ENCODE peak calls at places on chromosomes 5 and 9, in five cellular contexts. F is K562, G is A549, I is IMR-90, V is HepG2. N is an unnamed sample.

GRCh38 chr5:172862165-172862801 is 28.2 kb downstream of the ERGIC1 start:
- DNase-seq in F (no peak), G (no peak), I (peak), V (no peak), N (no peak)

GRCh38 chr5:150211156-150212030 is 21.5 kb downstream of the SLC6A7 start:
- DNase-seq in F (peak), G (no peak), I (no peak), V (no peak), N (no peak)

GRCh38 chr9:70133253-70134208 is 89.9 kb downstream of the MAMDC2 start:
- DNase-seq in F (no peak), G (no peak), I (no peak), V (no peak), N (no peak)

GRCh38 chr5:116605310-116606070 is 30.9 kb upstream of the SEMA6A start:
- DNase-seq in F (no peak), G (no peak), I (no peak), V (no peak), N (no peak)

GRCh38 chr5:107558951-107559350 is 111.8 kb downstream of the EFNA5 start:
- DNase-seq in F (no peak), G (no peak), I (no peak), V (no peak), N (no peak)

GRCh38 chr9:95005276-95006141 is 279.0 kb downstream of the AOPEP start:
- DNase-seq in F (no peak), G (peak), I (no peak), V (no peak), N (no peak)

GRCh38 chr5:101590384-101590783 is 687.3 kb upstream of the ST8SIA4 start:
- DNase-seq in F (no peak), G (no peak), I (no peak), V (no peak), N (no peak)

GRCh38 chr9:112049834-112050516 is 125.1 kb downstream of the SUSD1 start:
- DNase-seq in F (no peak), G (no peak), I (no peak), V (no peak), N (no peak)

GRCh38 chr5:963673-964531 is 44.7 kb upstream of the NKD2 start:
- DNase-seq in F (peak), G (no peak), I (peak), V (no peak), N (no peak)

GRCh38 chr5:137209232-137209810 is 289.8 kb downstream of the SPOCK1 start:
- DNase-seq in F (no peak), G (no peak), I (no peak), V (no peak), N (no peak)
- TF ChIP-seq SMC3 in F (no peak), G (no peak), I (no peak), V (no peak), N (no peak)

GRCh38 chr5:43017438-43017820 is 22.7 kb downstream of the ANXA2R start:
- DNase-seq in F (no peak), G (no peak), I (peak), V (peak), N (no peak)
- TF ChIP-seq CEBPB in F (no peak), G (no peak), I (no peak), V (no peak), N (no peak)

GRCh38 chr5:74116266-74116665 is 490.3 kb downstream of the ARHGEF28 start:
- DNase-seq in F (no peak), G (no peak), I (peak), V (no peak), N (no peak)
- TF ChIP-seq SMC3 in F (no peak), G (no peak), I (no peak), V (no peak), N (no peak)

DNA sequence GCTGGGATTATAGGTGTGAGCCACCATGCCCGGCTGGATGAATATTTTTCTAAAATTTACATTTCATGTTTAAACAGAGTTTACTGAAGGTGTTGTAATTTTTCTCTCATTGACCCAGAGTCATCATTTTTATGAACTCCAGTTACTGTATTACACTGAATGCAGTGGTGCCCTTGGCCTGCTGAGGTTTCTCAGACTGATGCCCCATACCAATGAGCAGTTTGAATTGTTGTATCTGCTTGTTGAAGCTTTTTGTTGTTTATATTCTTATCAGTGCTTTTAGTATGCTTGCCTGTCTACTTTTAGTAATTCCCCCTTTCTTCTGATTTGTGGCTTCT is 29.9 kb downstream of the NFX1 start:
- DNase-seq in F (no peak), G (no peak), I (no peak), V (no peak), N (no peak)
- TF ChIP-seq CEBPB in F (no peak), G (no peak), I (no peak), V (no peak), N (no peak)

DNA sequence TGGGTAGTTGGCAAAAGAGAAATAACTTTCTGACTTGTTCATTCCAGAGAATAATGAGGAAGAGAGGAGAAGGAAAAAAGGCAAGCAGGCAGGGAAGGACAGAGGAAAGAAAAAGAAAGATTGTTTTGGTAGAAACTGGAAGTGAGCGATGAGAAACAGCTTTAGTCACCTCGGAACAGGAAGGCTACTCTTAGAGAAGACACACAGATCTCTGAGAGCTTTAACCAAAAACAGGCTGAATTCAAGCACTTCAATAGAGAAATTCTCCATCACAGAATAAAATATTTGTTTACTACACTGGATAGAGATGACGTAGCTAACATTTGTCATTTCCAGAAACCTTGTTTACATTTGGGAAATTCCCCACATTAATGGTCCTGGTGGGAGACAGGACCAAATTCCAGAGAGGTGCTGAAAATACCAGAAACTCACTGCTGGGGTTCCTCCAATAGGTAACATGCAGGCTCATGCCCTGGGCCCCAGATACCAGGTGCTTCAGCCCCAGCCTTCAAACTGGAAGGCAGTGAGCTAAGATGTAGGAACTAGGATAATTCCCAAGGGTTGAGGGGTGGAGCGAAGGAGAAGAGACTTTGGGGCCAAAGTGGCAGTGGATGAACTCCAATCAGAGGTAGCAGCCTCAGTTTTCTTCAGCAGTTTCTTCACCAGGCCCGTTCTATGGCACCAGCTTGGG is 227.7 kb upstream of the GRAMD2B start:
- DNase-seq in F (no peak), G (no peak), I (no peak), V (no peak), N (no peak)
- TF ChIP-seq SMC3 in F (no peak), G (no peak), I (no peak), V (no peak), N (no peak)

GRCh38 chr5:128591598-128592455 is 53.8 kb upstream of the FBN2 start:
- DNase-seq in F (no peak), G (no peak), I (no peak), V (no peak), N (no peak)

GRCh38 chr5:128597151-128597550 is 59.1 kb upstream of the FBN2 start:
- DNase-seq in F (no peak), G (no peak), I (no peak), V (no peak), N (no peak)

GRCh38 chr5:128596071-128596470 is 58.0 kb upstream of the FBN2 start:
- DNase-seq in F (no peak), G (no peak), I (peak), V (no peak), N (no peak)
- TF ChIP-seq CEBPB in F (no peak), G (no peak), I (no peak), V (no peak), N (no peak)

DNA sequence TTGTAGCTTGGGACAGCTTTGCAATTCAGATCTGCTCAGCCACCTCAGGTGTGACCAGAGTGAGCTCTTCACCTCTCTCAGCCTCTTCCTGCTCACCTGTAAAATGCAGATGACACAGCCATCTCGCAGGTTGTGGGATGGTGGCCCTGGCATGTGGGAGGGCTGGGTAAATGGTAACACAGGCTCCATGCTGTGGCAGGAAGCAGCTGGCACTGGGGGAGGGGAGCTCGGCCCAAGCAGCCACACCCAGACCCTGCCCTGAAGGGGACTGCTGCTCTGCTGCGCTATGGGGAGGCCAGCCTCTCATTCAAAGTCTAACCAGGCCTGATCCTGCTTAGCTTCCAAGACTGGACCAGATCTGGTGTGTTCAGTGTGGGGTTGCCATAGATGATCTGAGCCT is 24.1 kb downstream of the PHF2 start:
- DNase-seq in F (no peak), G (no peak), I (no peak), V (no peak), N (no peak)
- TF ChIP-seq SMC3 in F (no peak), G (no peak), I (no peak), V (no peak), N (no peak)